ENCODE peak calls at places on chromosomes 7 and 10, in six cellular contexts. One of them, this sample, is unnamed.

GRCh38 chr7:119175916-119176627 is 951.6 kb downstream of the ANKRD7 start:
- DNase-seq in lung: no peak
- DNase-seq in mammary epithelial cell: peak; percentile 42
- DNase-seq in RWPE2: no peak
- DNase-seq in CD4-positive, CD25-positive, alpha-beta regulatory T cell: no peak
- DNase-seq in pancreas: no peak
- DNase-seq in this sample: no peak

GRCh38 chr7:55140221-55140980 is 121.6 kb downstream of the EGFR start:
- DNase-seq in lung: no peak
- DNase-seq in mammary epithelial cell: peak; percentile 88
- DNase-seq in RWPE2: no peak
- DNase-seq in CD4-positive, CD25-positive, alpha-beta regulatory T cell: no peak
- DNase-seq in pancreas: no peak
- DNase-seq in this sample: no peak

GRCh38 chr10:60258429-60258797 is 131.3 kb downstream of the ANK3 start:
- DNase-seq in lung: no peak
- DNase-seq in mammary epithelial cell: no peak
- DNase-seq in RWPE2: no peak
- DNase-seq in CD4-positive, CD25-positive, alpha-beta regulatory T cell: no peak
- DNase-seq in pancreas: no peak
- DNase-seq in this sample: no peak

GRCh38 chr7:82331234-82331633 is 112.3 kb downstream of the CACNA2D1 start:
- DNase-seq in lung: no peak
- DNase-seq in mammary epithelial cell: no peak
- DNase-seq in RWPE2: no peak
- DNase-seq in CD4-positive, CD25-positive, alpha-beta regulatory T cell: no peak
- DNase-seq in pancreas: no peak
- DNase-seq in this sample: no peak

GRCh38 chr7:99109108-99110051 is 34.5 kb downstream of the SMURF1 start:
- DNase-seq in lung: no peak
- DNase-seq in mammary epithelial cell: no peak
- DNase-seq in RWPE2: no peak
- DNase-seq in CD4-positive, CD25-positive, alpha-beta regulatory T cell: no peak
- DNase-seq in pancreas: no peak
- DNase-seq in this sample: no peak

GRCh38 chr10:14530465-14530864 is 199.7 kb upstream of the FRMD4A start:
- DNase-seq in lung: no peak
- DNase-seq in mammary epithelial cell: no peak
- DNase-seq in RWPE2: no peak
- DNase-seq in CD4-positive, CD25-positive, alpha-beta regulatory T cell: no peak
- DNase-seq in pancreas: no peak
- DNase-seq in this sample: no peak

GRCh38 chr7:43647772-43648643 is 65.1 kb downstream of the STK17A start:
- DNase-seq in lung: peak; percentile 85
- DNase-seq in mammary epithelial cell: peak; percentile 97
- DNase-seq in RWPE2: peak; percentile 80
- DNase-seq in CD4-positive, CD25-positive, alpha-beta regulatory T cell: no peak
- DNase-seq in pancreas: peak; percentile 63
- DNase-seq in this sample: peak; percentile 80

GRCh38 chr10:102341038-102341688 is 54.3 kb upstream of the NFKB2 start:
- DNase-seq in lung: no peak
- DNase-seq in mammary epithelial cell: no peak
- DNase-seq in RWPE2: no peak
- DNase-seq in CD4-positive, CD25-positive, alpha-beta regulatory T cell: no peak
- DNase-seq in pancreas: no peak
- DNase-seq in this sample: no peak

GRCh38 chr7:104207348-104207730 is 474 bp downstream of the ORC5 start:
- DNase-seq in lung: no peak
- DNase-seq in mammary epithelial cell: peak; percentile 11
- DNase-seq in RWPE2: no peak
- DNase-seq in CD4-positive, CD25-positive, alpha-beta regulatory T cell: no peak
- DNase-seq in pancreas: no peak
- DNase-seq in this sample: no peak

GRCh38 chr7:99365318-99366141 is 9.0 kb upstream of the ARPC1B start:
- DNase-seq in lung: peak; percentile 58
- DNase-seq in mammary epithelial cell: peak; percentile 41
- DNase-seq in RWPE2: no peak
- DNase-seq in CD4-positive, CD25-positive, alpha-beta regulatory T cell: peak; percentile 56
- DNase-seq in pancreas: peak; percentile 81
- DNase-seq in this sample: no peak

GRCh38 chr10:24446739-24447138 is 237.8 kb downstream of the KIAA1217 start:
- DNase-seq in lung: no peak
- DNase-seq in mammary epithelial cell: peak; percentile 69
- DNase-seq in RWPE2: no peak
- DNase-seq in CD4-positive, CD25-positive, alpha-beta regulatory T cell: no peak
- DNase-seq in pancreas: no peak
- DNase-seq in this sample: no peak

GRCh38 chr10:31557854-31558253 is 238.8 kb downstream of the ZEB1 start:
- DNase-seq in lung: no peak
- DNase-seq in mammary epithelial cell: no peak
- DNase-seq in RWPE2: no peak
- DNase-seq in CD4-positive, CD25-positive, alpha-beta regulatory T cell: no peak
- DNase-seq in pancreas: no peak
- DNase-seq in this sample: no peak

GRCh38 chr7:158388072-158388471 is 199.6 kb downstream of the PTPRN2 start:
- DNase-seq in lung: no peak
- DNase-seq in mammary epithelial cell: no peak
- DNase-seq in RWPE2: no peak
- DNase-seq in CD4-positive, CD25-positive, alpha-beta regulatory T cell: no peak
- DNase-seq in pancreas: no peak
- DNase-seq in this sample: no peak

GRCh38 chr7:22251284-22251683 is 105.7 kb downstream of the RAPGEF5 start:
- DNase-seq in lung: no peak
- DNase-seq in mammary epithelial cell: no peak
- DNase-seq in RWPE2: no peak
- DNase-seq in CD4-positive, CD25-positive, alpha-beta regulatory T cell: no peak
- DNase-seq in pancreas: no peak
- DNase-seq in this sample: no peak

GRCh38 chr7:44180631-44181030 is 8.6 kb downstream of the GCK start:
- DNase-seq in lung: no peak
- DNase-seq in mammary epithelial cell: no peak
- DNase-seq in RWPE2: no peak
- DNase-seq in CD4-positive, CD25-positive, alpha-beta regulatory T cell: no peak
- DNase-seq in pancreas: no peak
- DNase-seq in this sample: no peak

GRCh38 chr7:111175908-111176307 is 85.0 kb downstream of the LRRN3 start:
- DNase-seq in lung: no peak
- DNase-seq in mammary epithelial cell: no peak
- DNase-seq in RWPE2: no peak
- DNase-seq in CD4-positive, CD25-positive, alpha-beta regulatory T cell: no peak
- DNase-seq in pancreas: no peak
- DNase-seq in this sample: no peak

GRCh38 chr10:97196213-97197029 is 10.7 kb upstream of the SLIT1 start:
- DNase-seq in lung: peak; percentile 55
- DNase-seq in mammary epithelial cell: peak; percentile 23
- DNase-seq in RWPE2: no peak
- DNase-seq in CD4-positive, CD25-positive, alpha-beta regulatory T cell: peak; percentile 33
- DNase-seq in pancreas: peak; percentile 79
- DNase-seq in this sample: no peak

GRCh38 chr7:22630069-22630468 is 96.9 kb upstream of the IL6 start:
- DNase-seq in lung: no peak
- DNase-seq in mammary epithelial cell: no peak
- DNase-seq in RWPE2: no peak
- DNase-seq in CD4-positive, CD25-positive, alpha-beta regulatory T cell: no peak
- DNase-seq in pancreas: no peak
- DNase-seq in this sample: no peak

GRCh38 chr10:113520606-113521481 is 32.0 kb upstream of the HABP2 start:
- DNase-seq in lung: peak; percentile 68
- DNase-seq in mammary epithelial cell: peak; percentile 48
- DNase-seq in RWPE2: no peak
- DNase-seq in CD4-positive, CD25-positive, alpha-beta regulatory T cell: no peak
- DNase-seq in pancreas: no peak
- DNase-seq in this sample: peak; percentile 80

GRCh38 chr7:131042269-131043160 is 285.2 kb upstream of the MKLN1 start:
- DNase-seq in lung: no peak
- DNase-seq in mammary epithelial cell: no peak
- DNase-seq in RWPE2: no peak
- DNase-seq in CD4-positive, CD25-positive, alpha-beta regulatory T cell: no peak
- DNase-seq in pancreas: no peak
- DNase-seq in this sample: no peak

GRCh38 chr7:153524070-153524601 is 528.1 kb upstream of the DPP6 start:
- DNase-seq in lung: no peak
- DNase-seq in mammary epithelial cell: no peak
- DNase-seq in RWPE2: no peak
- DNase-seq in CD4-positive, CD25-positive, alpha-beta regulatory T cell: no peak
- DNase-seq in pancreas: no peak
- DNase-seq in this sample: no peak

GRCh38 chr7:90248706-90249105 is 3.7 kb downstream of the CFAP69 start:
- DNase-seq in lung: no peak
- DNase-seq in mammary epithelial cell: no peak
- DNase-seq in RWPE2: no peak
- DNase-seq in CD4-positive, CD25-positive, alpha-beta regulatory T cell: no peak
- DNase-seq in pancreas: no peak
- DNase-seq in this sample: no peak

GRCh38 chr7:90244909-90245841 is at the start of gene CFAP69:
- DNase-seq in lung: peak; percentile 93
- DNase-seq in mammary epithelial cell: peak; percentile 81
- DNase-seq in RWPE2: peak; percentile 83
- DNase-seq in CD4-positive, CD25-positive, alpha-beta regulatory T cell: peak; percentile 62
- DNase-seq in pancreas: peak; percentile 95
- DNase-seq in this sample: peak; percentile 97

GRCh38 chr7:90246184-90246583 is 1.2 kb downstream of the CFAP69 start:
- DNase-seq in lung: no peak
- DNase-seq in mammary epithelial cell: no peak
- DNase-seq in RWPE2: no peak
- DNase-seq in CD4-positive, CD25-positive, alpha-beta regulatory T cell: no peak
- DNase-seq in pancreas: no peak
- DNase-seq in this sample: no peak

GRCh38 chr7:90242369-90243168 is 2.4 kb upstream of the CFAP69 start:
- DNase-seq in lung: no peak
- DNase-seq in mammary epithelial cell: no peak
- DNase-seq in RWPE2: no peak
- DNase-seq in CD4-positive, CD25-positive, alpha-beta regulatory T cell: no peak
- DNase-seq in pancreas: no peak
- DNase-seq in this sample: no peak

DNA sequence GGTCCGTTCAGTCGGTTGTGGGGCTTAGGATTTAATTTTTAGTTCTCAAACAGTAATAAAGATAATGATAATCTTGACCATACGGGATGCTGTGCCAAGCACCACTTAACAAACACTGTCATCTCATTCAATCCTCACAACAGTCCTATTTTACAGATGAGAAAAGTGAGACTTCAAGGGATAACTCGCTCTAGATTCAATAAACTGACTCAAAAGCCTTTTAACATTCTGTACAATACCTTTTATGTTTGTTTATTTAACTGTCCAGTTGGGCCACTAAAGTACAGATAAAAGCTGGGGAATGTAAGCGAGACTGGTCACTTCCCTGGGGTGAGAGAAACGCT is 437 bp upstream of the CFAP69 start:
- DNase-seq in lung: no peak
- DNase-seq in mammary epithelial cell: no peak
- DNase-seq in RWPE2: no peak
- DNase-seq in CD4-positive, CD25-positive, alpha-beta regulatory T cell: no peak
- DNase-seq in pancreas: no peak
- DNase-seq in this sample: no peak
- H3K4me3 ChIP-seq in lung: peak overlapping the region; percentile 83
- H3K4me3 ChIP-seq in mammary epithelial cell: peak overlapping the region; percentile 79
- H3K4me3 ChIP-seq in RWPE2: peak overlapping the region; percentile 84
- H3K4me3 ChIP-seq in CD4-positive, CD25-positive, alpha-beta regulatory T cell: peak overlapping the region; percentile 74
- H3K4me3 ChIP-seq in pancreas: peak overlapping the region; percentile 75
- H3K4me3 ChIP-seq in this sample: peak overlapping the region; percentile 90

GRCh38 chr7:29146888-29147609 is 712 bp upstream of the CPVL start:
- DNase-seq in lung: no peak
- DNase-seq in mammary epithelial cell: no peak
- DNase-seq in RWPE2: no peak
- DNase-seq in CD4-positive, CD25-positive, alpha-beta regulatory T cell: no peak
- DNase-seq in pancreas: peak; percentile 70
- DNase-seq in this sample: no peak
- H3K4me3 ChIP-seq in lung: no peak overlapping the region
- H3K4me3 ChIP-seq in mammary epithelial cell: no peak overlapping the region
- H3K4me3 ChIP-seq in RWPE2: peak overlapping the region; percentile 39
- H3K4me3 ChIP-seq in CD4-positive, CD25-positive, alpha-beta regulatory T cell: no peak overlapping the region
- H3K4me3 ChIP-seq in pancreas: peak overlapping the region; percentile 36
- H3K4me3 ChIP-seq in this sample: peak overlapping the region; percentile 49

DNA sequence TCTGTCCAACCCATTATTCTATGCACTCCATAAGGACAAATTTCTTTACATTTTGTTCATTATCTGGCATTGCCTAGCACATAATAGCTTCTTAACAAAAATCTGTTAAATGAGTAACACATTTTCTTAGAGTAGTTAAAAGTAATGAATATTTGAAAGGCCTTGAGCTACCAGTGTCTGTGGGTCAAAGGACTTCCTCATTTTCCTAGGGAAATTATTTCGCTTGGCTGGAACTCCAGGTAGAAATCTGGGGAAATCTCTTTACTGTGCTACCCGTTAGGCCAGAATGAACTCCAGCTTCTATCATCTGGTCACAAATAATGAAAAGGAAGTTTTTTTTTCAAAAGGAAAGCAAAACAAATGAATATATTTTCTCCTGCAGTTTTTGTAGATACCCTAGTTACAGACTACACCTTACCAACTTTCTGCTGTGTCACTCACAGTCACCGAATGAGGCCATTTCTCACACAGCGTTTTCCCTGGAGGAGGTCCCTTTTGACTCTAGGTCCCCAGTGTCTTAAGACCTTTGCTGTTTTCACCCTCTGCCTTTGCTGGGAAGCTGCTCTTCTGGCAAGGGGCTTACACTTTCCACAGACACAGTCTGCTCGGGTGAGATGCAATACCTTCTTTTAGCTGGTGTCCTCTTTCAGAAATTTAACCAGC is 1.6 kb downstream of the SAMD9L start:
- DNase-seq in lung: no peak
- DNase-seq in mammary epithelial cell: no peak
- DNase-seq in RWPE2: no peak
- DNase-seq in CD4-positive, CD25-positive, alpha-beta regulatory T cell: no peak
- DNase-seq in pancreas: no peak
- DNase-seq in this sample: no peak
- H3K4me3 ChIP-seq in lung: no peak overlapping the region
- H3K4me3 ChIP-seq in mammary epithelial cell: no peak overlapping the region
- H3K4me3 ChIP-seq in RWPE2: no peak overlapping the region
- H3K4me3 ChIP-seq in CD4-positive, CD25-positive, alpha-beta regulatory T cell: peak overlapping the region; percentile 99
- H3K4me3 ChIP-seq in pancreas: no peak overlapping the region
- H3K4me3 ChIP-seq in this sample: peak overlapping the region; percentile 49

DNA sequence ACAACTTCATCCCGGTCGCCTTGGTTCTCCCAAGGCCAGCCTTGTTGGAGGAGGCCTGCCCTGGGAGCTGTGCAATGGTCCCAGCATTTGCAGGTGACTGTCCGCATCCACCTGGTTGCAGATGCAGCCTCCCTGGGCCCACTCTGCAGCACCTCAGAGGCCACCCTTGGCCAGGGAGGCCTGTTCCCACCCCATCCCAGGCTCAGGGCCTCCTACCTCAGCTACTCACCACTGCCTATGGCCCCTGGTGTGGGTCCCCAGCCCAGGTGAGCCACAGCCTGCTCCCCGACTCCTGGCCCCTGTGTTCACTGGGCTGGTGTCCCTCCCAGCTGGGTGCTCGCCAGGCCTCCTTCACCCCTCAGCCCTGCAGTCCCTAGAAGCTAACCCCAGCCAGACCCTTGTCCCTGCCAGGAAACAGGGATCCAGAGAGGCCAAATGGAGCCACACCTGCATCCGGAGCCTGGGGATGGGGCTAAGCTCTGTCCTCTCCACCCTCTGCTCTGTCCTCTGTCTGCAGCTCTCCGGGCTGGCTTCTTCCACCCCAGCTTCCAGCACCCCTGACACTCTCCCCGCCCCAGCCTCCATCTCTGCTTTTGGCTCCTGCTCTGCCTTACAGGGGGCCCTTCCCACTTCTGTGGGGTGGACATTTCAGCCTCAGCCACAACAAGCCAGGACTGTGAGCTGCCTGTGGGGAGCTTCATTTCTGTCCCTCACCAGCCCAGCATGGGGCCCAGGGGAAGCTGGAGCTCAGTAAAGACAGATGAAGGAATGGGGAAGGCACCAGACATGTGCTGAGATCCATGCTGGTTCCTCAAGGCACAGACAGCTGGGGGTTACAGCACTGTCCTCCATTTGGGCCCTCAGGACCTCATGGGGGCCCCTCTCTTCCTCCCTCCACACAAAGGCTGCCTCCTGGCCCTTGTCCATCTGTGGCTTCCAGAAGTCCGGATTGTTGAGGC is 35.6 kb upstream of the ANTXRL start:
- DNase-seq in lung: no peak
- DNase-seq in mammary epithelial cell: no peak
- DNase-seq in RWPE2: no peak
- DNase-seq in CD4-positive, CD25-positive, alpha-beta regulatory T cell: no peak
- DNase-seq in pancreas: no peak
- DNase-seq in this sample: peak; percentile 76
- H3K4me3 ChIP-seq in lung: no peak overlapping the region
- H3K4me3 ChIP-seq in mammary epithelial cell: no peak overlapping the region
- H3K4me3 ChIP-seq in RWPE2: no peak overlapping the region
- H3K4me3 ChIP-seq in CD4-positive, CD25-positive, alpha-beta regulatory T cell: no peak overlapping the region
- H3K4me3 ChIP-seq in pancreas: no peak overlapping the region
- H3K4me3 ChIP-seq in this sample: no peak overlapping the region

This sample was measured in suprapubic skin.